ENCODE peak calls at places on chromosome 18, in four cellular contexts. J, Q, T and H are unnamed samples.

GRCh38 chr18:48765053-48765452 is 185.7 kb downstream of the SMAD7 start:
- ATAC-seq in J (no peak), Q (no peak), T (no peak), H (no peak)

GRCh38 chr18:44895176-44895798 is 214.6 kb downstream of the SETBP1 start:
- ATAC-seq in Q (peak; percentile 97), T (peak; percentile 29), J (no peak), H (peak; percentile 69)

GRCh38 chr18:11994708-11995444 is 13.6 kb downstream of the IMPA2 start:
- ATAC-seq in J (peak; percentile 17), T (peak; percentile 68), Q (peak; percentile 59), H (peak; percentile 13)

GRCh38 chr18:62545098-62545497 is 22.3 kb downstream of the ZCCHC2 start:
- ATAC-seq in Q (no peak), T (no peak), J (no peak), H (no peak)

GRCh38 chr18:74230922-74231714 is 60.6 kb downstream of the CYB5A start:
- ATAC-seq in J (no peak), Q (no peak), T (no peak), H (no peak)

GRCh38 chr18:32019251-32019943 is 772 bp downstream of the RNF125 start:
- ATAC-seq in Q (peak; percentile 68), J (peak; percentile 21), T (peak; percentile 69), H (peak; percentile 35)

GRCh38 chr18:52700757-52701156 is 360.8 kb downstream of the DCC start:
- ATAC-seq in J (no peak), T (no peak), Q (peak; percentile 81), H (no peak)

GRCh38 chr18:62979900-62980299 is 264.6 kb downstream of the PHLPP1 start:
- ATAC-seq in T (no peak), J (no peak), Q (no peak), H (no peak)

GRCh38 chr18:56901919-56902318 is 245.0 kb upstream of the BOD1L2 start:
- ATAC-seq in J (no peak), T (no peak), Q (no peak), H (no peak)

GRCh38 chr18:74303306-74303705 is 11.5 kb upstream of the CYB5A start:
- ATAC-seq in T (no peak), J (no peak), Q (no peak), H (no peak)

GRCh38 chr18:38790303-38790702 is 1224.7 kb upstream of the CELF4 start:
- ATAC-seq in J (no peak), Q (no peak), T (peak; percentile 28), H (no peak)

GRCh38 chr18:52907942-52908341 is 567.9 kb downstream of the DCC start:
- ATAC-seq in J (no peak), Q (no peak), T (no peak), H (no peak)

GRCh38 chr18:76955529-76956170 is 133.3 kb downstream of the ZNF236 start:
- ATAC-seq in T (no peak), J (no peak), Q (peak; percentile 72), H (peak; percentile 18)

GRCh38 chr18:74264303-74265020 is 27.3 kb downstream of the CYB5A start:
- ATAC-seq in J (no peak), T (no peak), Q (no peak), H (no peak)

GRCh38 chr18:62716679-62717058 is 1.3 kb downstream of the PHLPP1 start:
- ATAC-seq in Q (peak; percentile 5), T (peak; percentile 26), J (no peak), H (no peak)

GRCh38 chr18:66728951-66729350 is 125.1 kb upstream of the CDH19 start:
- ATAC-seq in Q (no peak), T (no peak), J (no peak), H (no peak)

GRCh38 chr18:55343396-55344073 is 244.5 kb downstream of the TCF4 start:
- ATAC-seq in T (peak; percentile 31), Q (no peak), J (no peak), H (no peak)

GRCh38 chr18:12317664-12318333 is 9.8 kb downstream of the TUBB6 start:
- ATAC-seq in J (peak; percentile 74), T (no peak), Q (peak; percentile 52), H (no peak)

GRCh38 chr18:60446821-60447220 is 74.2 kb upstream of the MC4R start:
- ATAC-seq in T (no peak), Q (no peak), J (no peak), H (no peak)

GRCh38 chr18:61892683-61893303 is at the start of gene RNF152:
- ATAC-seq in J (no peak), Q (peak; percentile 35), T (peak; percentile 9), H (no peak)

GRCh38 chr18:824179-824578 is 12.1 kb upstream of the YES1 start:
- ATAC-seq in T (peak; percentile 90), J (no peak), Q (no peak), H (peak; percentile 55)

GRCh38 chr18:76426738-76427305 is 68.2 kb downstream of the ZNF516 start:
- ATAC-seq in Q (peak; percentile 35), J (no peak), T (peak; percentile 88), H (peak; percentile 44)

GRCh38 chr18:22241806-22242440 is 72.5 kb downstream of the GATA6 start:
- ATAC-seq in T (peak; percentile 41), J (no peak), Q (peak; percentile 89), H (no peak)

GRCh38 chr18:55974521-55974920 is 386.5 kb upstream of the TCF4 start:
- ATAC-seq in J (no peak), Q (no peak), T (no peak), H (no peak)

GRCh38 chr18:23504720-23505119 is 1.4 kb downstream of the RMC1 start:
- ATAC-seq in T (peak; percentile 7), Q (peak; percentile 14), J (no peak), H (no peak)

GRCh38 chr18:77088977-77089795 is 43.4 kb downstream of the MBP start:
- ATAC-seq in J (no peak), T (no peak), Q (no peak), H (peak; percentile 76)

GRCh38 chr18:33717339-33717738 is 139.3 kb downstream of the ASXL3 start:
- ATAC-seq in J (no peak), T (no peak), Q (no peak), H (no peak)

GRCh38 chr18:79755496-79756142 is 42.1 kb upstream of the KCNG2 start:
- ATAC-seq in Q (no peak), J (no peak), T (no peak), H (no peak)

GRCh38 chr18:23365602-23366001 is 87.5 kb upstream of the RIOK3 start:
- ATAC-seq in T (no peak), Q (no peak), J (peak; percentile 89), H (no peak)

GRCh38 chr18:45802814-45803492 is 22.5 kb upstream of the SIGLEC15 start:
- ATAC-seq in T (no peak), J (no peak), Q (peak; percentile 55), H (peak; percentile 92)

GRCh38 chr18:495017-495416 is 5.5 kb downstream of the COLEC12 start:
- ATAC-seq in J (peak; percentile 34), T (no peak), Q (no peak), H (no peak)

GRCh38 chr18:5967666-5968065 is 72.3 kb upstream of the TMEM200C start:
- ATAC-seq in Q (no peak), J (no peak), T (no peak), H (no peak)

GRCh38 chr18:11883153-11883552 is 25.0 kb downstream of the MPPE1 start:
- ATAC-seq in Q (no peak), T (no peak), J (no peak), H (no peak)